ENCODE peak calls at places on chromosome 11, in four cellular contexts. I is MM.1S, M is stomach, N is fibroblast of pulmonary artery. R is an unnamed sample.

GRCh38 chr11:128715691-128716153 is 21.9 kb downstream of the FLI1 start:
- DNase-seq in I (no peak), M (no peak), N (peak), R (peak)

GRCh38 chr11:17486666-17487065 is 10.0 kb upstream of the ABCC8 start:
- DNase-seq in I (no peak), M (no peak), N (no peak), R (no peak)

GRCh38 chr11:1018091-1018490 is 18.4 kb downstream of the MUC6 start:
- DNase-seq in I (no peak), M (no peak), N (no peak), R (no peak)

GRCh38 chr11:27722117-27722844 is 22.0 kb upstream of the BDNF start:
- DNase-seq in I (peak), M (no peak), N (peak), R (peak)

GRCh38 chr11:1573847-1574255 is 1.8 kb upstream of the DUSP8 start:
- DNase-seq in I (no peak), M (peak), N (no peak), R (no peak)

GRCh38 chr11:69293819-69294505 is at the start of gene MYEOV:
- DNase-seq in I (peak), M (peak), N (peak), R (peak)

GRCh38 chr11:23012930-23013329 is 152.7 kb upstream of the CCDC179 start:
- DNase-seq in I (no peak), M (no peak), N (no peak), R (no peak)

GRCh38 chr11:57081356-57081755 is 92.6 kb downstream of the OR5AK2 start:
- DNase-seq in I (no peak), M (no peak), N (no peak), R (no peak)

GRCh38 chr11:124240621-124241397 is at the start of gene OR8G1:
- DNase-seq in I (no peak), M (no peak), N (no peak), R (no peak)

GRCh38 chr11:119323532-119324033 is 6.7 kb upstream of the MCAM start:
- DNase-seq in I (peak), M (peak), N (peak), R (peak)

GRCh38 chr11:120564573-120565301 is 53.2 kb downstream of the GRIK4 start:
- DNase-seq in I (no peak), M (no peak), N (peak), R (peak)

GRCh38 chr11:86129775-86130540 is 61.1 kb upstream of the PICALM start:
- DNase-seq in I (no peak), M (no peak), N (no peak), R (no peak)

GRCh38 chr11:109785714-109786113 is 307.5 kb upstream of the ZC3H12C start:
- DNase-seq in I (no peak), M (no peak), N (peak), R (peak)

GRCh38 chr11:7851391-7851790 is 54.6 kb upstream of the OR5P2 start:
- DNase-seq in I (no peak), M (no peak), N (no peak), R (no peak)

GRCh38 chr11:33383075-33383919 is 126.1 kb downstream of the HIPK3 start:
- DNase-seq in I (no peak), M (no peak), N (no peak), R (peak)

GRCh38 chr11:34975482-34975881 is 59.1 kb downstream of the PDHX start:
- DNase-seq in I (no peak), M (no peak), N (no peak), R (no peak)

GRCh38 chr11:130480166-130480565 is 31.7 kb downstream of the ADAMTS15 start:
- DNase-seq in I (no peak), M (no peak), N (peak), R (peak)

GRCh38 chr11:28384418-28384817 is 276.2 kb downstream of the METTL15 start:
- DNase-seq in I (no peak), M (no peak), N (peak), R (peak)

GRCh38 chr11:123308077-123308476 is 113.0 kb upstream of the CLMP start:
- DNase-seq in I (peak), M (no peak), N (peak), R (peak)

GRCh38 chr11:75461136-75461535 is 28.1 kb upstream of the KLHL35 start:
- DNase-seq in I (no peak), M (no peak), N (no peak), R (no peak)

GRCh38 chr11:76277298-76278175 is 71.2 kb upstream of the WNT11 start:
- DNase-seq in I (no peak), M (no peak), N (no peak), R (peak)

GRCh38 chr11:86814775-86815174 is 14.4 kb downstream of the PRSS23 start:
- DNase-seq in I (no peak), M (no peak), N (peak), R (peak)

GRCh38 chr11:130635937-130636336 is 187.5 kb downstream of the ADAMTS15 start:
- DNase-seq in I (no peak), M (no peak), N (no peak), R (peak)

GRCh38 chr11:118521892-118522311 is 5.4 kb upstream of the TTC36 start:
- DNase-seq in I (no peak), M (no peak), N (peak), R (no peak)

GRCh38 chr11:93972790-93973189 is 48.4 kb upstream of the HEPHL1 start:
- DNase-seq in I (no peak), M (no peak), N (no peak), R (no peak)
- TF ChIP-seq CTCF in I (no peak), M (no peak), N (no peak), R (no peak)

DNA sequence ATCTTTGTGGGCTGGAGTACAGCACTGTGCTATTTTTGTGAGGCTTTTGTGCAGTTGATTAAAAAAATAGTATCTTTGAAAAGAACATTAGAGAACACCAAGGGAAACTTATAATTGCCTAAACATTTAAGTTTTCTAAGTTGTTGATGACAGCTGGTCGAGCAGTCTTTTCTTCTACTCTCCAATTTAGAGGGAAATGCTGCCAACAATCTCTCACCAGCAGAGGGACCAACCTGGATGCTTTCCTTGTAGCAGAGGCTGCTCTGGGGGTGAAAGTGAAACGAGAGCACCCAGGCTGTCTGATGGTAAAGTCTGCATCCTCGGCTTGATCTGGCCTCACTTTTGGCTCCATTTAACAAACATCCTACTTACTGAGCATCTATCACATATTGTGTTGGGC is 1286.5 kb upstream of the TENM4 start:
- DNase-seq in I (peak), M (no peak), N (peak), R (peak)
- TF ChIP-seq CTCF in I (peak), M (no peak), N (peak), R (peak)

DNA sequence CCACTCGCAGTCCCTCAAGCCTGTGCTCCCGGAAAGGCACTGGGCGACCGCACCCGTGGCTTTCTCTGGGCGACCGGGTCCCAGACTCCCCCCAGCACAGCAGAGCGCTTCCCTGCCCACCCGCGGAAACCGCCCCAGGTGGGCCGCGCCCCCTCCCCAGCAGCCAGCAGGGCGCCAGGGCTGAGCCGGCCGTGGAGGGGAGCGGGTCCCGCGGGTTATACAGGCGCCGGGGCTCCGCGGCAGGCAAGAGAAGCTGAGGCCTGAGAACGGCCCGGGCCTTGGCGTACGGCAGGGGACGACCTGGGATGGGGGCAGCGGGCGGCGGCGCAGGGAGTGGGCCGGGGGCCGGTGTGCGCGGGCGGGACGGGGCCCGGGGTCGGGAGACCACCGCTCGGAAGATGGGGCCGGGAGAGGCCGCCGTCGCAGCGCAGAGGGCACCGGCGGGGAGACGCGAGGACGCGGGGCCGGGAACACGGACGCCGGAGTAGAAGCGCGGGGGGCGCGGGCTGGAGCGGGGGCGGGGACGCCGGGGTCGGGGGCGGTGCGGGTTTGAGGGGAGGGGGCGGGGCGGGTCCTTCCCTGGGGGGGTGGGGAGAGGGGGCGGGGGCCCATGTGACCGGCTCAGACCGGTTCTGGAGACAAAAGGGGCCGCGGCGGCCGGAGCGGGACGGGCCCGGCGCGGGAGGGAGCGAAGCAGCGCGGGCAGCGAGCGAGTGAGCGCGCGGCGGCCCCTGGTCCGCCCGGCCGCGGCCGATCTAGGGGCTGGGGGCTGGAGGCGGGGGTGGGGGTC is at the start of gene MDK:
- DNase-seq in I (no peak), M (peak), N (no peak), R (no peak)
- TF ChIP-seq CTCF in I (no peak), M (no peak), N (no peak), R (no peak)

GRCh38 chr11:36150986-36151385 is 138.2 kb downstream of the COMMD9 start:
- DNase-seq in I (no peak), M (no peak), N (peak), R (no peak)

GRCh38 chr11:36147491-36147890 is 141.7 kb downstream of the COMMD9 start:
- DNase-seq in I (no peak), M (no peak), N (no peak), R (peak)

GRCh38 chr11:36148701-36149100 is 140.5 kb downstream of the COMMD9 start:
- DNase-seq in I (no peak), M (no peak), N (no peak), R (no peak)

GRCh38 chr11:36151933-36152580 is 137.2 kb downstream of the COMMD9 start:
- DNase-seq in I (no peak), M (no peak), N (peak), R (no peak)

DNA sequence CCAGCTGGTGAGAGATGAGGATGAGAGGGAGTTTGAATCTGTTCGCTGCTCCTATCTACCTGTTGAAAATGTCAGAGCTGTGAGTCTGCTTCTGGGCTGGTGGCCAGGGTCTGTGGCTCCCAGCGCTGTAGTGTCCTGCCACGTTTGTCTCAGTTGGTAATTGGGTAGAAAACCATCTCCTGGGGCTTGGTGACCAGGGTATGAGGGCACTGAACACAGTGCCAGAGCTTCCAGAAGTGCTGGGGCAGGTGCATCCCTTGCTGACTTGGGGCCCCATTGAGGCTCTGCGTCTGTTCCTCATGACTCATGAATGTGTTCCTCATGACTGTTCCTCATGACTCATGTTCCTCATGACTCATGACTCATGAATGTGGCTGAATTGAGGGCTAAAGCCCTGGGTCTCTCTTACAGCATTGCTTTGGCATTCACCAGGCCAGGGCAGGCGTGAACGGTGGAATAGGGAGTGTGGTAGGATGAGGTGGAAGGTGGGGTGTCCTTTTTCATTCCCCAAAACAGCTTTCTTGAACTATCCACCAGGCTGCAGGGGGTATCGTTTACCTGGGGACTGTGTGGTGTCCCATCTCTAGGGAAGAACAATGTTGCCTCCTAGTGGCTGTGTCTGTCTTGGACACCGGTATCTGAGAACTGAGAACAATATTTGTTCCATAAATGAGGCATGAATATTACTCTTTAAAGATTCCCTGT is 139.5 kb downstream of the COMMD9 start:
- DNase-seq in I (peak), M (peak), N (peak), R (peak)
- TF ChIP-seq CTCF in I (peak), M (no peak), N (peak), R (peak)

GRCh38 chr11:67644042-67644441 is 4.5 kb upstream of the TBX10 start:
- DNase-seq in I (no peak), M (no peak), N (peak), R (peak)
- TF ChIP-seq CTCF in I (peak), M (no peak), N (peak), R (peak)

GRCh38 chr11:116513894-116514293 is 258.9 kb downstream of the BUD13 start:
- DNase-seq in I (peak), M (no peak), N (peak), R (peak)
- TF ChIP-seq CTCF in I (peak), M (no peak), N (peak), R (peak)